ENCODE peak calls at places on chromosome 13, in six cellular contexts. G is left ventricle myocardium inferior; B is colonic mucosa; Z is cardiac muscle cell; S is CD8-positive, alpha-beta T cell; H is adipocyte. Y is an unnamed sample. For H3K4me1, the result is how much of the 10 kb centered on the place peaks cover.

GRCh38 chr13:42164557-42165125 is 107.3 kb upstream of the AKAP11 start:
- DNase-seq in S (no peak), G (no peak), B (no peak), H (no peak), Z (no peak), Y (no peak)

GRCh38 chr13:40549500-40550094 is 116.8 kb downstream of the FOXO1 start:
- DNase-seq in H (peak), G (no peak), Z (no peak), B (no peak), S (no peak), Y (no peak)

GRCh38 chr13:43136940-43137574 is 113.7 kb downstream of the DNAJC15 start:
- DNase-seq in H (peak), S (no peak), Z (no peak), B (no peak), G (no peak), Y (no peak)

GRCh38 chr13:33229446-33230177 is 55.9 kb downstream of the STARD13 start:
- DNase-seq in G (no peak), Z (no peak), H (no peak), B (no peak), S (no peak), Y (no peak)

GRCh38 chr13:40388617-40389016 is 277.8 kb downstream of the FOXO1 start:
- DNase-seq in S (peak), B (peak), Z (no peak), G (no peak), H (no peak), Y (no peak)

GRCh38 chr13:30158774-30159445 is 148.4 kb downstream of the KATNAL1 start:
- DNase-seq in H (peak), Z (no peak), S (no peak), B (no peak), G (no peak), Y (no peak)

GRCh38 chr13:21657538-21657937 is 13.3 kb upstream of the FGF9 start:
- DNase-seq in Z (no peak), B (no peak), G (no peak), H (no peak), S (no peak), Y (no peak)

GRCh38 chr13:27455331-27455855 is 5.0 kb upstream of the MTIF3 start:
- DNase-seq in Z (no peak), S (no peak), H (peak), G (no peak), B (no peak), Y (no peak)

GRCh38 chr13:31131470-31131961 is 30.2 kb downstream of the HSPH1 start:
- DNase-seq in S (no peak), B (no peak), Z (no peak), H (no peak), G (no peak), Y (no peak)

GRCh38 chr13:20435616-20436368 is 89.9 kb downstream of the CRYL1 start:
- DNase-seq in G (no peak), H (no peak), S (no peak), Z (no peak), B (no peak), Y (no peak)

GRCh38 chr13:99614465-99614885 is 113.2 kb downstream of the TM9SF2 start:
- DNase-seq in Z (no peak), G (no peak), S (no peak), H (no peak), B (no peak), Y (peak)

GRCh38 chr13:67366533-67366932 is 136.4 kb upstream of the PCDH9 start:
- DNase-seq in G (no peak), S (no peak), H (peak), Z (no peak), B (no peak), Y (peak)

GRCh38 chr13:111866731-111867245 is 200.2 kb upstream of the SOX1 start:
- DNase-seq in G (no peak), H (no peak), S (no peak), B (no peak), Z (no peak), Y (no peak)

GRCh38 chr13:106129273-106129672 is 406.2 kb downstream of the EFNB2 start:
- DNase-seq in G (no peak), B (no peak), H (no peak), Z (no peak), S (no peak), Y (no peak)

GRCh38 chr13:27792393-27793218 is at the start of gene GSX1:
- DNase-seq in S (peak), B (peak), Z (peak), H (peak), G (peak), Y (peak)

GRCh38 chr13:98405107-98405571 is 171.8 kb downstream of the STK24 start:
- DNase-seq in B (no peak), Z (peak), S (no peak), H (no peak), G (no peak), Y (no peak)

GRCh38 chr13:31556376-31556775 is 182.9 kb upstream of the RXFP2 start:
- DNase-seq in S (no peak), G (no peak), H (peak), B (no peak), Z (no peak), Y (no peak)

GRCh38 chr13:79680485-79680884 is 199.5 kb downstream of the NDFIP2 start:
- DNase-seq in H (no peak), B (no peak), G (no peak), S (no peak), Z (no peak), Y (no peak)

GRCh38 chr13:71754407-71754974 is 112.5 kb downstream of the DACH1 start:
- DNase-seq in G (no peak), B (no peak), S (no peak), Z (no peak), H (no peak), Y (no peak)
- H3K4me1 ChIP-seq in G (under half), B (under half), S (under half), Z (under half), H (under half), Y (under half)

GRCh38 chr13:75360170-75360569 is 121.8 kb downstream of the TBC1D4 start:
- DNase-seq in G (no peak), Z (no peak), B (no peak), H (no peak), S (no peak), Y (no peak)

GRCh38 chr13:75364131-75364713 is 117.7 kb downstream of the TBC1D4 start:
- DNase-seq in B (no peak), G (no peak), Z (no peak), H (no peak), S (no peak), Y (peak)

GRCh38 chr13:75363371-75363770 is 118.6 kb downstream of the TBC1D4 start:
- DNase-seq in B (no peak), Z (no peak), S (no peak), H (no peak), G (no peak), Y (no peak)

GRCh38 chr13:75359266-75359665 is 122.7 kb downstream of the TBC1D4 start:
- DNase-seq in S (no peak), G (no peak), Z (no peak), H (peak), B (no peak), Y (no peak)

DNA sequence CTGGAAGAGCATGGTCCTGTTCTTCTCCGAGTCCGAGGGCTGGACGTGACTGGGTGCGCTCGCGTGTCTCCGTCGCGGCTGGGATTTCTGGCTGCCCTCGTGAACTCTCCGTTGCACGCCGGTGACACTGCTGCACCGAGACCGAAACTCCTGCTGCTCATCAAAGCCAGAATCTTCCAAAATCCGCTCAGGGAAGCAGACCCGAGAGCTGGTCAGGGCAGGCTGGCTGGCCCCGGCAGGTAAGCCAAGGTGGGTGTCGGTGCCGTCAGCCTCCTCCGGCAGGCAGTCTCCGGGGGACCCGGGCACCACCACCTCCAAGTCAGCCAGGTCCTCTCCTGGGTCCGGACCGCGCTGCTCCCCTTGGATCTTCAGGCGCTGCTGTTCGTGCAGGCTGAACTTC is 119.9 kb downstream of the TBC1D4 start:
- DNase-seq in S (no peak), G (no peak), B (no peak), H (no peak), Z (no peak), Y (no peak)
- H3K4me1 ChIP-seq in S (under half), G (half or more), B (under half), H (under half), Z (under half), Y (under half)

GRCh38 chr13:46404732-46405097 is 17.7 kb upstream of the RUBCNL start:
- DNase-seq in B (no peak), S (no peak), H (no peak), G (no peak), Z (no peak), Y (no peak)
- H3K4me1 ChIP-seq in B (under half), S (under half), H (under half), G (under half), Z (under half), Y (under half)

GRCh38 chr13:104920091-104920490 is 1615.4 kb downstream of the EFNB2 start:
- DNase-seq in H (no peak), B (no peak), S (no peak), Z (no peak), G (no peak), Y (no peak)
- H3K4me1 ChIP-seq in H (under half), B (under half), S (under half), Z (under half), G (under half), Y (under half)

GRCh38 chr13:114149774-114150740 is 17.6 kb upstream of the RASA3 start:
- DNase-seq in B (no peak), G (no peak), S (no peak), H (no peak), Z (no peak), Y (no peak)
- H3K4me1 ChIP-seq in B (under half), G (under half), S (half or more), H (under half), Z (under half), Y (under half)

GRCh38 chr13:110410000-110410399 is 102.9 kb downstream of the COL4A2 start:
- DNase-seq in G (no peak), Z (no peak), B (no peak), S (no peak), H (no peak), Y (no peak)

GRCh38 chr13:110410906-110411305 is 103.8 kb downstream of the COL4A2 start:
- DNase-seq in Z (no peak), S (no peak), H (no peak), G (no peak), B (no peak), Y (no peak)

GRCh38 chr13:110411316-110412105 is 104.4 kb downstream of the COL4A2 start:
- DNase-seq in H (no peak), S (no peak), Z (no peak), B (no peak), G (no peak), Y (no peak)

GRCh38 chr13:110408286-110408685 is 101.2 kb downstream of the COL4A2 start:
- DNase-seq in G (no peak), S (no peak), Z (no peak), B (no peak), H (no peak), Y (no peak)

DNA sequence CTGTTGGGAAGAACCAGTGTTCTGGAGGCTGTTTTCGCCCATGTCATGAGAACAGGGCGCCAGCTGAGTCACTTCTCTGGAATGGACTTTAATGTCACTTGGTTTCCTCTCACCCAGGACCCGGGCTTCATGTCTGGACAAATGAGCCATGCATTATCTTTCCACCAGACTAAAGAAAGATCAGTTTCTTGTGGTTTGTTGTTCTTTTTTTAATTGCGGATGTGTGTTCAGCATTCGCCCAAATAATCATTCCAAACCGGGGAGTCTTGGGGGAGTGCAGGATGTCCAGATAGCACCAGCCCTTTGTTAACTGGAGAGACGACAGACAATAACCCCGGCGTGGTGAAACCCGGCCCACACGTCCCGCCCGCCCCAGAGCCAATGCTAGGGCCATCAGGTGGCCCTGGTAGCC is 102.5 kb downstream of the COL4A2 start:
- DNase-seq in Z (no peak), S (no peak), H (no peak), B (peak), G (no peak), Y (peak)
- H3K4me1 ChIP-seq in Z (under half), S (under half), H (under half), B (under half), G (half or more), Y (half or more)

GRCh38 chr13:110245421-110245899 is 61.5 kb downstream of the COL4A1 start:
- DNase-seq in Z (no peak), S (no peak), B (peak), G (no peak), H (peak), Y (no peak)
- H3K4me1 ChIP-seq in Z (under half), S (under half), B (under half), G (half or more), H (half or more), Y (under half)

GRCh38 chr13:24272452-24273161 is 36.8 kb upstream of the C1QTNF9 start:
- DNase-seq in Z (no peak), H (no peak), S (no peak), G (no peak), B (peak), Y (no peak)
- H3K4me1 ChIP-seq in Z (under half), H (under half), S (half or more), G (half or more), B (under half), Y (under half)